ENCODE peak calls at places on chromosome 15, in eight cellular contexts. W, I, X, Y, K, L, B and A are unnamed samples.

GRCh38 chr15:94487635-94488034 is 256.3 kb downstream of the MCTP2 start:
- DNase-seq in W (no peak), I (no peak), X (no peak), Y (no peak), K (no peak), L (no peak), B (no peak), A (no peak)

GRCh38 chr15:92339361-92339760 is 54.3 kb upstream of the ST8SIA2 start:
- DNase-seq in W (no peak), I (no peak), X (no peak), Y (no peak), K (no peak), L (no peak), B (no peak), A (no peak)

GRCh38 chr15:36497903-36498302 is 81.5 kb upstream of the CDIN1 start:
- DNase-seq in W (no peak), I (no peak), X (no peak), Y (no peak), K (no peak), L (no peak), B (no peak), A (no peak)

GRCh38 chr15:27694506-27695077 is 404.5 kb downstream of the OCA2 start:
- DNase-seq in W (peak; percentile 77), I (no peak), X (peak; percentile 55), Y (no peak), K (no peak), L (no peak), B (no peak), A (no peak)

GRCh38 chr15:66515901-66516322 is 10.8 kb downstream of the ZWILCH start:
- DNase-seq in W (peak; percentile 67), I (no peak), X (no peak), Y (no peak), K (peak; percentile 61), L (no peak), B (no peak), A (no peak)

GRCh38 chr15:55387027-55387426 is 21.1 kb downstream of the CCPG1 start:
- DNase-seq in W (no peak), I (no peak), X (no peak), Y (no peak), K (no peak), L (no peak), B (no peak), A (no peak)

GRCh38 chr15:68807249-68807648 is 13.4 kb downstream of the ANP32A start:
- DNase-seq in W (no peak), I (no peak), X (no peak), Y (no peak), K (no peak), L (no peak), B (no peak), A (no peak)

GRCh38 chr15:57216288-57216687 is 160.0 kb upstream of the CGNL1 start:
- DNase-seq in W (no peak), I (peak; percentile 87), X (no peak), Y (peak; percentile 89), K (no peak), L (no peak), B (no peak), A (no peak)

GRCh38 chr15:66803182-66803729 is 101.2 kb downstream of the SMAD6 start:
- DNase-seq in W (peak; percentile 96), I (peak; percentile 99), X (peak; percentile 85), Y (peak; percentile 95), K (no peak), L (no peak), B (peak; percentile 76), A (peak; percentile 90)

GRCh38 chr15:99306694-99307338 is 55.5 kb downstream of the LRRC28 start:
- DNase-seq in W (no peak), I (peak; percentile 34), X (peak; percentile 76), Y (no peak), K (no peak), L (no peak), B (peak; percentile 20), A (no peak)

GRCh38 chr15:26325495-26325894 is 447.4 kb downstream of the GABRB3 start:
- DNase-seq in W (peak; percentile 14), I (no peak), X (no peak), Y (no peak), K (no peak), L (no peak), B (no peak), A (no peak)

GRCh38 chr15:33729648-33730047 is 238.6 kb upstream of the CHRM5 start:
- DNase-seq in W (no peak), I (peak; percentile 13), X (peak; percentile 25), Y (no peak), K (peak; percentile 1), L (no peak), B (no peak), A (no peak)

GRCh38 chr15:68775671-68776476 is 44.8 kb downstream of the ANP32A start:
- DNase-seq in W (no peak), I (no peak), X (no peak), Y (no peak), K (no peak), L (no peak), B (peak; percentile 34), A (peak; percentile 49)

DNA sequence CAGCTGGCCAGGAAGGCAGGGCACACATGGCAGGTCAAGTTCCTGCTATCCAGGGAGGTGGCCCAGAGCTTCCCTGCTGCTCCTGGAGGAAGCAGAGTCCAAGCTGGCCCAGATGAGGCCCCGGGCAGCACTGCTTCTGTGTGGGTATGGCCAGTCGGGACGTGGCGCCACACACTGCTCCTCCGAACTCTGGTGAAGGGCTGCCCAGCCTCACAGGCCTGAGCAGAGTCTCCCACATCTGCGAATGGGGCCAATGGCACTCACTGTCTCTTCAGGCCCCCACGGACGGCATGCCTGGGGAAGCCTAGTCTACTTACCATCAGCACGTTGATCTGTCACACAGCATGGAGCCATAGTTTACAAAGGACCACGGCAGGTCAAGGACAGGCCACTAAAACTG is 2.5 kb upstream of the PLA2G4F start:
- DNase-seq in W (no peak), I (no peak), X (no peak), Y (no peak), K (no peak), L (no peak), B (no peak), A (no peak)
- H3K36me3 ChIP-seq in W (peaks cover 11% of the 10 kb centered on the region), I (peaks cover 54% of the 10 kb centered on the region), X (peaks cover 24% of the 10 kb centered on the region), Y (peaks cover 45% of the 10 kb centered on the region), K (peaks cover 50% of the 10 kb centered on the region), L (peaks cover 23% of the 10 kb centered on the region), B (peaks cover 34% of the 10 kb centered on the region), A (peaks cover 16% of the 10 kb centered on the region)

GRCh38 chr15:90913398-90913944 is 10.4 kb downstream of the MAN2A2 start:
- DNase-seq in W (no peak), I (no peak), X (no peak), Y (no peak), K (no peak), L (no peak), B (peak; percentile 14), A (no peak)

GRCh38 chr15:90915216-90915807 is 12.2 kb downstream of the MAN2A2 start:
- DNase-seq in W (no peak), I (peak; percentile 40), X (no peak), Y (no peak), K (peak; percentile 73), L (no peak), B (no peak), A (no peak)

GRCh38 chr15:90912770-90913075 is 9.6 kb downstream of the MAN2A2 start:
- DNase-seq in W (no peak), I (no peak), X (no peak), Y (no peak), K (no peak), L (no peak), B (peak; percentile 14), A (no peak)

GRCh38 chr15:90915808-90916440 is 12.8 kb downstream of the MAN2A2 start:
- DNase-seq in W (peak; percentile 28), I (peak; percentile 91), X (no peak), Y (peak; percentile 76), K (peak; percentile 74), L (no peak), B (peak; percentile 85), A (peak; percentile 26)

DNA sequence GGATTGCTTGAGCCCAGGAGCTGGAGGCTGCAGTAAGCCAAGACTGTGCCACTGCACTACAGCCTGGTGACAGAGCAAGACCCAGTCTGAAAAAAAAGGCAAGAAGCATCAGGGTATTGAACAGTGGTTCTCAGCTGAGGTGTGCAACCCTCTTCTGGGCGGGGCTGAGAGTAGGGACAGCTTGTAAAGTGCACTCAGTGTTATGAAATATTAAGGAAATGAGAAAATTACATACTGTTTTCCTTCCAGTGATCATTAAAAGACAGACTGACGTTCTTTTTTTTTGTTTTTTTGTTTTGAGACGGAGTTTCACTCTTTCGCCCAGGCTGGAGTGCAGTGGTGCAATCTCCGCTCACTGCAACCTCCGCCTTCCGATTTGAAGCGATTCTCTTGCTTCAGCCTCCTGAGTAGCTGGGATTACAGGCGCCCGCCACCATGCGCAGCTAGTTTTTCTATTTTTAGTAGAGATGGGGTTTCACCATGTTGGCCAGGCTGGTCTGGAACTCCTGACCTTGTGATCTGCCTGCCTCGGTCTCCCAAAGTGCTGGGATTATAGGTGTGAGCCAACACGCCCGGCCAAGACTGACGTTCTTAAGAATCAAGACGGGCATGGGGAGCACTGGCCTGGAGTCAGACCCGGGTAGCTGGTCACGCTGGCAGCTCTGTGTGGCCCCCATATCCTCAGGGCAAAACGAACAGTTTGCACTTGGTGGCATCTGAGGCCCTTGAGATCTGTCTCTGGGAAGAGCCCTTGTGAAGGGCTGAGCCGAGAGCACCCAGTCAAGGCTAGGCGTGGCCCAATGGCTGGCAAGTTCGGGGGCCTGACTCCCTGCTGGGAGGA is 11.4 kb downstream of the MAN2A2 start:
- DNase-seq in W (no peak), I (no peak), X (no peak), Y (no peak), K (no peak), L (no peak), B (no peak), A (peak; percentile 11)
- H3K36me3 ChIP-seq in W (no peaks in the 10 kb centered on the region), I (peaks cover 96% of the 10 kb centered on the region), X (peaks cover 21% of the 10 kb centered on the region), Y (peaks cover 46% of the 10 kb centered on the region), K (no peaks in the 10 kb centered on the region), L (peaks cover 21% of the 10 kb centered on the region), B (peaks cover 79% of the 10 kb centered on the region), A (peaks cover 23% of the 10 kb centered on the region)

GRCh38 chr15:88918738-88919137 is 5.6 kb upstream of the MFGE8 start:
- DNase-seq in W (no peak), I (peak; percentile 98), X (no peak), Y (peak; percentile 95), K (no peak), L (peak; percentile 75), B (no peak), A (no peak)
- H3K36me3 ChIP-seq in W (no peaks in the 10 kb centered on the region), I (no peaks in the 10 kb centered on the region), X (no peaks in the 10 kb centered on the region), Y (no peaks in the 10 kb centered on the region), K (no peaks in the 10 kb centered on the region), L (no peaks in the 10 kb centered on the region), B (no peaks in the 10 kb centered on the region), A (no peaks in the 10 kb centered on the region)

GRCh38 chr15:48721061-48721810 is 75.7 kb upstream of the FBN1 start:
- DNase-seq in W (no peak), I (peak; percentile 16), X (no peak), Y (no peak), K (no peak), L (no peak), B (no peak), A (no peak)

GRCh38 chr15:48718646-48719045 is 73.1 kb upstream of the FBN1 start:
- DNase-seq in W (no peak), I (peak; percentile 38), X (no peak), Y (no peak), K (no peak), L (no peak), B (no peak), A (no peak)

GRCh38 chr15:48720646-48721045 is 75.1 kb upstream of the FBN1 start:
- DNase-seq in W (no peak), I (peak; percentile 42), X (no peak), Y (no peak), K (no peak), L (no peak), B (no peak), A (no peak)

GRCh38 chr15:48717458-48717857 is 71.9 kb upstream of the FBN1 start:
- DNase-seq in W (no peak), I (peak; percentile 39), X (no peak), Y (no peak), K (no peak), L (no peak), B (no peak), A (no peak)

GRCh38 chr15:48719668-48720067 is 74.2 kb upstream of the FBN1 start:
- DNase-seq in W (no peak), I (no peak), X (no peak), Y (no peak), K (no peak), L (no peak), B (no peak), A (no peak)
- H3K36me3 ChIP-seq in W (no peaks in the 10 kb centered on the region), I (no peaks in the 10 kb centered on the region), X (no peaks in the 10 kb centered on the region), Y (no peaks in the 10 kb centered on the region), K (peaks cover 6% of the 10 kb centered on the region), L (no peaks in the 10 kb centered on the region), B (no peaks in the 10 kb centered on the region), A (no peaks in the 10 kb centered on the region)